ENCODE peak calls at places on chromosome 4, in ten cellular contexts. D is ureter; P is activated T-cell treated with anti-CD3 and anti-CD28 coated beads for 4 hours; Z is hepatocyte; R is mucosa of gallbladder; C is foreskin fibroblast; B is CD8-positive, alpha-beta T cell; V is stimulated activated CD4-positive, alpha-beta T cell treated with anti-CD3 and anti-CD28 coated beads, Interleukin-2, amount 100 ng/mL, for 24 hours; J is SW480; O is AG04450. Q is an unnamed sample.

GRCh38 chr4:3284734-3285557 is 7.9 kb upstream of the RGS12 start:
- DNase-seq in D (no peak), P (no peak), Z (no peak), R (no peak), C (no peak), B (no peak), V (no peak), J (no peak), O (no peak), Q (no peak)

GRCh38 chr4:57136281-57136680 is 26.1 kb upstream of the IGFBP7 start:
- DNase-seq in D (no peak), P (no peak), Z (no peak), R (no peak), C (peak), B (no peak), V (no peak), J (no peak), O (no peak), Q (peak)

GRCh38 chr4:7049295-7049694 is 6.1 kb downstream of the TADA2B start:
- DNase-seq in D (no peak), P (no peak), Z (no peak), R (no peak), C (no peak), B (no peak), V (no peak), J (no peak), O (no peak), Q (no peak)

GRCh38 chr4:101102114-101102752 is 245.1 kb downstream of the PPP3CA start:
- DNase-seq in D (peak), P (no peak), Z (no peak), R (peak), C (peak), B (no peak), V (no peak), J (no peak), O (peak), Q (peak)

GRCh38 chr4:33107813-33108212 is 2387.6 kb downstream of the PCDH7 start:
- DNase-seq in D (no peak), P (no peak), Z (no peak), R (no peak), C (peak), B (no peak), V (no peak), J (no peak), O (no peak), Q (no peak)

GRCh38 chr4:128465523-128465922 is 177.9 kb upstream of the PGRMC2 start:
- DNase-seq in D (no peak), P (no peak), Z (no peak), R (no peak), C (no peak), B (no peak), V (no peak), J (no peak), O (no peak), Q (no peak)

GRCh38 chr4:15024386-15024785 is 22.1 kb downstream of the CPEB2 start:
- DNase-seq in D (no peak), P (no peak), Z (no peak), R (no peak), C (no peak), B (no peak), V (no peak), J (no peak), O (no peak), Q (no peak)

GRCh38 chr4:6992728-6993655 is 50.2 kb upstream of the TADA2B start:
- DNase-seq in D (peak), P (no peak), Z (no peak), R (no peak), C (no peak), B (no peak), V (no peak), J (peak), O (no peak), Q (no peak)

GRCh38 chr4:172851534-172851933 is 317.1 kb upstream of the GALNT7 start:
- DNase-seq in D (no peak), P (no peak), Z (no peak), R (no peak), C (peak), B (no peak), V (no peak), J (no peak), O (no peak), Q (no peak)

GRCh38 chr4:148333265-148333664 is 108.9 kb downstream of the NR3C2 start:
- DNase-seq in D (no peak), P (no peak), Z (no peak), R (no peak), C (no peak), B (no peak), V (no peak), J (no peak), O (no peak), Q (no peak)